ENCODE peak calls at places on chromosomes 12 and 14, in four cellular contexts. R, W, L and E are unnamed samples.

GRCh38 chr12:31118831-31119530 is 45.3 kb downstream of the DDX11 start:
- DNase-seq in R (peak; percentile 88), W (no peak), L (no peak), E (peak; percentile 62)

GRCh38 chr12:46386877-46387629 is 14.5 kb upstream of the SLC38A2 start:
- DNase-seq in R (peak; percentile 67), W (peak; percentile 77), L (peak; percentile 78), E (no peak)

GRCh38 chr12:131390408-131391100 is 320.3 kb upstream of the SFSWAP start:
- DNase-seq in R (peak; percentile 69), W (no peak), L (no peak), E (peak; percentile 56)

GRCh38 chr14:85601246-85601645 is 71.3 kb downstream of the FLRT2 start:
- DNase-seq in R (no peak), W (peak; percentile 20), L (no peak), E (no peak)

GRCh38 chr14:81459421-81459820 is 59.3 kb upstream of the STON2 start:
- DNase-seq in R (no peak), W (no peak), L (no peak), E (no peak)

GRCh38 chr12:54419088-54419887 is at the start of gene ITGA5:
- DNase-seq in R (peak; percentile 73), W (peak; percentile 89), L (peak; percentile 69), E (peak; percentile 48)

GRCh38 chr12:4960030-4960429 is 50.3 kb downstream of the KCNA1 start:
- DNase-seq in R (no peak), W (no peak), L (no peak), E (no peak)

GRCh38 chr12:32444895-32445294 is 45.5 kb downstream of the FGD4 start:
- DNase-seq in R (peak; percentile 92), W (peak; percentile 68), L (peak; percentile 77), E (no peak)

GRCh38 chr14:66508846-66509621 is 1.1 kb downstream of the GPHN start:
- DNase-seq in R (peak; percentile 47), W (peak; percentile 47), L (peak; percentile 15), E (peak; percentile 33)

GRCh38 chr12:106170285-106170684 is 31.5 kb upstream of the NUAK1 start:
- DNase-seq in R (no peak), W (peak; percentile 52), L (peak; percentile 55), E (no peak)

GRCh38 chr12:122946690-122947271 is 19.5 kb downstream of the ABCB9 start:
- DNase-seq in R (peak; percentile 70), W (peak; percentile 100), L (peak; percentile 100), E (no peak)

GRCh38 chr12:122029620-122030426 is 8.1 kb downstream of the BCL7A start:
- DNase-seq in R (no peak), W (no peak), L (no peak), E (no peak)

GRCh38 chr12:112153181-112153899 is 28.0 kb downstream of the TRAFD1 start:
- DNase-seq in R (no peak), W (no peak), L (no peak), E (no peak)

GRCh38 chr14:96086574-96087077 is 47.5 kb downstream of the C14orf132 start:
- DNase-seq in R (no peak), W (no peak), L (peak; percentile 25), E (no peak)

GRCh38 chr12:45462506-45462905 is 246.6 kb downstream of the ANO6 start:
- DNase-seq in R (no peak), W (no peak), L (no peak), E (no peak)

GRCh38 chr14:76958975-76959710 is 69.4 kb downstream of the IRF2BPL start:
- DNase-seq in R (no peak), W (peak; percentile 94), L (peak; percentile 72), E (no peak)

GRCh38 chr12:62135553-62136200 is 124.5 kb upstream of the USP15 start:
- DNase-seq in R (no peak), W (no peak), L (no peak), E (no peak)
- H4K8ac ChIP-seq in R (no peak overlapping the region), W (no peak overlapping the region), L (no peak overlapping the region), E (no peak overlapping the region)

DNA sequence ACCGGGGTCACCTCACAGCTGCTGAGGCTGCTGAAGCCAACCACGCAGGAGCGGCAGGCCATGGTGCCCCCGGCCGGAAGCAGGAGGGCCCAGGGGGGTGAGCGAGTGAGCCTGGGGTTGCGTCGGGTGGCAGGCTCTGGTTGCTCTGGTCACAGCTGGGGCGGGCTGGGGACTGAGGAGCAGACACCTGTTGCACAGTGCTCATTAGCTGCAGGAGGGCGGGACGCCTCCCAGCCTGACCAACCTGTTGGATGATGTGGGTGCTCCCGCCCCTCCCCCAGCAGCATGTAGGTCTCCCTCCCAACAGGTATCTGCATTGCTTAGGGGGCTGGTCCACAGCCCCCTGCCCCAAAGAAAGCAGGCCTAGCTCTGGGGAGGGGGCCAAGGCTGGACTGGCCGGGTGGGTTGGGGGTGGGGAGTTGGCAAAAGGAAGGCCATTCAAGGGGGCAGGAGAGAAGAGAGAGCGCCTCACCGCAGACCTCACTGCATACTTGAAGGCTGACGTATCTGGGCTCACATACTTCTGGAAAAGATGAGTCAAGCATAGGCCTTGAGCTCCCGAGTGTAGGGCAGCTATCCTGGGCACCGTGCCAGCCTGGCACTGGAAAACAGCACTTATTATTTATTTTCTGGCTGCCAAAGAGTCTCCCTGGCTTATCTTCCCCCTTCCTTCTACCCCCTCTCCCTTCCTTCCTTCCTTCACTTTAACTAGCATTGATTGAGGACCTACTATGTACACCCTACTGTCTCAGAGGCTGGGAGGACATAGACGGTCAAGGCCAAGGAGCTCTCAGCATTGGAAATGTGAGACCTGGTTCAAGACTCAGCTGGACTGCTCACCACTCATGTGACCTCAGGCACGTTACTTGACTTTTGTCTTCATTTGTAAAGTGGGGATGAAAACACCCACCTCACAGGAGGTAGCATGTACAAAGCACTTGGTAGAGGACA is at the start of gene KRT80:
- DNase-seq in R (peak; percentile 82), W (peak; percentile 98), L (peak; percentile 99), E (no peak)
- H4K8ac ChIP-seq in R (no peak within 1 kb of the TSS), W (peak within 1 kb of the TSS; percentile 81), L (peak within 1 kb of the TSS; percentile 97), E (no peak within 1 kb of the TSS)

GRCh38 chr12:51139292-51139844 is 33.6 kb downstream of the TFCP2 start:
- DNase-seq in R (no peak), W (no peak), L (no peak), E (no peak)
- H4K8ac ChIP-seq in R (no peak overlapping the region), W (no peak overlapping the region), L (no peak overlapping the region), E (no peak overlapping the region)

DNA sequence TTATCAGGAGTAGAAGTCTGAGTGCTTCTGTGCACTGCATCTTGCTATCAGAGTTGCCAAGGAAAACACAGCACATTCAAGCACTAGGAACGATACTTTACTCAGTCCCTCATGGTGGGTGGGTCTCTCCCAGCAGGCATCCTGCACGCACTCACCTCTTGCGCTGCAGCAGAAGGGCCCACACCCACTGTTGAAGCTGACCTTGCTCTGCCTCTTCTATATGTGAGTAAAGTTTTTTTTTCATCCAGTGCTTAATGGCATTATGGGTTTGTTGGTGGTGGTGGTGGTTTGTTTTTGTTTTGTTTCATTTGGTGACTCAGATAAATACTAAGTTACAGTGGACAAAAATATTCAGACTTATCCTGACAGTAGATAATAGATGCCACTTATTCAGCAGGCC is 348.5 kb downstream of the EGLN3 start:
- DNase-seq in R (no peak), W (peak; percentile 51), L (no peak), E (no peak)
- H4K8ac ChIP-seq in R (no peak overlapping the region), W (no peak overlapping the region), L (no peak overlapping the region), E (no peak overlapping the region)

DNA sequence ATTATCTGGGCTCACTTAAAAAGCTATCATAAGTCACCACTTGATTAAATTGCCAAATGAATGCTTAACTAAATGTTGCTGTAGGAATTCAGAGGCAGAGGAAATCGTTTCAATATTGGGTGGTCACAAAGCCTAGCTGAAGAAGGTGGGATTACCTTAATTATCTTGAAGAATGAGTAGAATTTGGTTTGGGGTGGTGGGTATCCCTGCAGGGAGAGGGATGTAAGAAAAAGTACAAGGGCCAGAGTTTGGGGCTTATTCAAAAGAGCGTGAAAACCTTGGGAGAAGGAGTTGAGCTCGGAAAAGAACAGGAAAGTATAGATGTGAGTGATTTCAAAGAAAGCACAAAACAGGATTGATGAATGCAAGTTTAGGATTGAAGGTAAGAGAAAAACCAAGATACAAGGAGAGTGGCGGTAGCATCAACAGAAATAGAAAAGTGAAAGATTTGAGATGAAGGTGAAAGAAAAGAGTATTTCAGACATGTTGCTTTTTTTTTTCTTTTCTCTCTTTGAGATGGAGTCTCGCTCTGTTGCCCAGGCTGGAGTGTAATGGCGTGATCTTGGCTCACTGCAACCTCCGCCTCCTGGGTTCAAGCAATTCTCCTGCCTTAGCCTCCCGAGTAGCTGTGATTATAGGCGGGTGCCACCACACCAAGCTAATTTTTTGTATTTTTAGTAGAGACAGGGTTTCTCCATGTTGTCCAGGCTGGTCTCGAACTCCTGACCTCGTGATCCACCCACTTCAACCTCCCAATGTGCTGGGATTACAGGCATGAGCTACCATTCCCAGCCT is 1.7 kb downstream of the BRMS1L start:
- DNase-seq in R (no peak), W (no peak), L (no peak), E (no peak)
- H4K8ac ChIP-seq in R (no peak overlapping the region), W (no peak overlapping the region), L (no peak overlapping the region), E (no peak overlapping the region)

GRCh38 chr14:37593496-37594237 is 1.4 kb downstream of the FOXA1 start:
- DNase-seq in R (no peak), W (peak; percentile 0), L (no peak), E (no peak)

GRCh38 chr14:37596790-37597189 is 1.4 kb downstream of the TTC6 start:
- DNase-seq in R (no peak), W (peak; percentile 1), L (no peak), E (no peak)

GRCh38 chr14:37595809-37596595 is 573 bp downstream of the TTC6 start:
- DNase-seq in R (peak; percentile 70), W (peak; percentile 70), L (peak; percentile 34), E (peak; percentile 46)

GRCh38 chr14:37594238-37594915 is 672 bp downstream of the FOXA1 start:
- DNase-seq in R (peak; percentile 90), W (peak; percentile 86), L (peak; percentile 80), E (peak; percentile 92)

DNA sequence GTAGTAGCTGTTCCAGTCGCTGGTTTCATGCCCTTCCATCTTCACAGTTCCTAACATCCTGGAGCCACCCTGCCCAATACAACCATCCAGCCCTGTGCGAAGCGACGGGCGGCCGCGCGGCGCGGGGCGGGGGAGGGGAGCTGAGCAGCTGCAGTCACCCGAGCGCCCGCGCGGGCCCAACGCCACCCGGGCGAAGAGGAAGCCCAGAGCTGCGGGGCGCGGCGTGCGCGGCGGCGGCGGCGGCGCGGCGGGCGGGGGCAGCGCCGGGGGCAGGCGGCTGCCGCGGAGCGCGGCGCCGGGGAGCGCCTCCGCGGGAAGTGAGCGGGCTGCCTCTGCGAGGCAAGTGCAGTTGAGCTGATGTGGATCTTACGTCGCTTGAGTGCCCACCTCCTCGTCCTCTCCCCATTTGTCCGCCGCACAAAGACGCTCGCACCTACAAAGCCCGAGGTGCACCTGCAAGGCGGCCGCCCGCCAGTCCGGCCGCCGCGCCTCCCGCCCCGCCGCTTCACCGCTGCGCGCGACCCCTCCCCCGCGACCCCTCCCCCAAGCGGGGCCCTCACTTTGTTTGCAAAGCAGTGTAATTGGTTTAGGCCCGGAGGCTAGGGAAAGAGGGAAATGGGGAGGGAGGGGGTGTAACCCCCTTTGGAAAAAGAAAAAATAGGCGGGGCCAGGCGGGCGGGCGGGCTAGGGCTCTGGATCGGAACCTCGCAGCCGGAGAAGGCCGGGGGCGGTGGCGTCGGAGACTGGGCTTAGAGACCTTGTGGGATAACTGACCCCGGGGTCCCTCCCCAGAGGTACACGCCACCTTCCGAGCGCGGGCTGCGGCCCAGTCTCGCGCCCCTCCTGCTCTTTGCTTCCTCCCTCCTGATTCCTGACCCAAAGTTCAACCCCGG is at the start of the genes FOXA1 and TTC6:
- DNase-seq in R (peak; percentile 65), W (peak; percentile 47), L (peak; percentile 24), E (peak; percentile 41)
- H4K8ac ChIP-seq in R (no peak within 1 kb of the TSS), W (no peak within 1 kb of the TSS), L (no peak within 1 kb of the TSS), E (no peak within 1 kb of the TSS)